ENCODE peak calls at places on chromosomes 3 and 15, in four cellular contexts. E is HepG2, F is K562, D is GM12878. K is an unnamed sample.
A peak's percentile ranks its signal among the peaks of the same experiment; 100 is the strongest.

GRCh38 chr3:53941945-53942344 is 50.3 kb upstream of the SELENOK start:
- DNase-seq in E (no peak), F (no peak), D (no peak), K (no peak)

GRCh38 chr3:117624424-117624823 is 914.8 kb downstream of the TUSC7 start:
- DNase-seq in E (no peak), F (no peak), D (no peak), K (no peak)

GRCh38 chr3:60917136-60917535 is 334.1 kb downstream of the FHIT start:
- DNase-seq in E (no peak), F (no peak), D (no peak), K (no peak)

GRCh38 chr3:31185004-31185357 is 290.5 kb upstream of the GADL1 start:
- DNase-seq in E (no peak), F (no peak), D (no peak), K (no peak)

GRCh38 chr3:46504780-46505179 is 7.0 kb downstream of the RTP3 start:
- DNase-seq in E (no peak), F (no peak), D (peak; percentile 28), K (no peak)

GRCh38 chr3:161413127-161413854 is 42.0 kb upstream of the SPTSSB start:
- DNase-seq in E (no peak), F (no peak), D (no peak), K (no peak)

GRCh38 chr15:54298396-54298795 is 320.2 kb downstream of the UNC13C start:
- DNase-seq in E (no peak), F (no peak), D (peak; percentile 32), K (no peak)

GRCh38 chr3:37855363-37855970 is 6.2 kb upstream of the CTDSPL start:
- DNase-seq in E (peak; percentile 53), F (peak; percentile 80), D (peak; percentile 5), K (peak; percentile 96)

GRCh38 chr15:41823502-41823901 is 4.4 kb upstream of the JMJD7 start:
- DNase-seq in E (no peak), F (no peak), D (no peak), K (no peak)

GRCh38 chr3:10526366-10526765 is 21.0 kb upstream of the ATP2B2 start:
- DNase-seq in E (no peak), F (no peak), D (no peak), K (no peak)

GRCh38 chr3:36919439-36920160 is 25.3 kb downstream of the TRANK1 start:
- DNase-seq in E (peak; percentile 87), F (no peak), D (no peak), K (no peak)

GRCh38 chr15:69213786-69214185 is 53.4 kb downstream of the GLCE start:
- DNase-seq in E (no peak), F (no peak), D (no peak), K (no peak)

GRCh38 chr15:69206079-69206478 is 45.6 kb downstream of the GLCE start:
- DNase-seq in E (no peak), F (no peak), D (no peak), K (no peak)

GRCh38 chr15:69215636-69216035 is 55.2 kb downstream of the GLCE start:
- DNase-seq in E (no peak), F (no peak), D (no peak), K (no peak)

GRCh38 chr15:69210574-69210973 is 50.1 kb downstream of the GLCE start:
- DNase-seq in E (no peak), F (no peak), D (no peak), K (no peak)

DNA sequence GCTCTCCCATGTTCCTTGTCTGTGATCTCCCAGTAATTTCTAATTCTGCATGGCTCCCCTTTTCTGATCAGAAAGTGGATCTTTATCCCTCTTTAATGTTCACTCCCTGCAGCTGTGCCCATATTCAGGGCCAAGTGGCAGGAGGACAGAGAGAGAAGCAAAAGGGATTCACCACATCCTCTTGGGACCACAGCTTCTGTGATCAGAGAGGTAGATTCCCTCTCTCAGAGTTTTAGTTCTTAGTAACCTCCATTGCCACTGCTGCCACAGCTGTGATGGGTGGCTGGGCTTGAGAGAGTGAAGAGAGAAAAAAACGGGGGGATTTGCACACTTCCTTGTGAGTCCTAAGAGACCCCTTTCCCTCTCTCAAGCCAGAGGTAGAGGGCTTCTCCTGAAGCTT is 49.2 kb downstream of the GLCE start:
- DNase-seq in E (no peak), F (no peak), D (no peak), K (no peak)
- TF ChIP-seq KDM1A in E (no peak), F (no peak), D (no peak), K (no peak)

GRCh38 chr3:28672411-28672810 is 323.8 kb upstream of the AZI2 start:
- DNase-seq in E (no peak), F (no peak), D (no peak), K (no peak)
- TF ChIP-seq ATF2 in E (no peak), F (no peak), D (no peak), K (no peak)

GRCh38 chr15:48718646-48719045 is 73.1 kb upstream of the FBN1 start:
- DNase-seq in E (no peak), F (peak; percentile 35), D (no peak), K (no peak)
- TF ChIP-seq KDM1A in E (no peak), F (no peak), D (no peak), K (no peak)

GRCh38 chr15:80695911-80696651 is 971 bp downstream of the ABHD17C start:
- DNase-seq in E (peak; percentile 20), F (no peak), D (no peak), K (no peak)
- TF ChIP-seq ATF2 in E (no peak), F (no peak), D (no peak), K (no peak)

GRCh38 chr3:122947086-122947611 is 80.4 kb downstream of the SEMA5B start:
- DNase-seq in E (no peak), F (no peak), D (no peak), K (no peak)

GRCh38 chr3:122946185-122946584 is 81.4 kb downstream of the SEMA5B start:
- DNase-seq in E (no peak), F (no peak), D (no peak), K (no peak)

GRCh38 chr3:122945230-122945629 is 82.3 kb downstream of the SEMA5B start:
- DNase-seq in E (no peak), F (no peak), D (no peak), K (no peak)

GRCh38 chr3:122947621-122948202 is 79.9 kb downstream of the SEMA5B start:
- DNase-seq in E (no peak), F (no peak), D (no peak), K (no peak)

GRCh38 chr3:122948398-122948797 is 79.2 kb downstream of the SEMA5B start:
- DNase-seq in E (peak; percentile 13), F (no peak), D (no peak), K (no peak)
- TF ChIP-seq KDM1A in E (no peak), F (no peak), D (no peak), K (no peak)

DNA sequence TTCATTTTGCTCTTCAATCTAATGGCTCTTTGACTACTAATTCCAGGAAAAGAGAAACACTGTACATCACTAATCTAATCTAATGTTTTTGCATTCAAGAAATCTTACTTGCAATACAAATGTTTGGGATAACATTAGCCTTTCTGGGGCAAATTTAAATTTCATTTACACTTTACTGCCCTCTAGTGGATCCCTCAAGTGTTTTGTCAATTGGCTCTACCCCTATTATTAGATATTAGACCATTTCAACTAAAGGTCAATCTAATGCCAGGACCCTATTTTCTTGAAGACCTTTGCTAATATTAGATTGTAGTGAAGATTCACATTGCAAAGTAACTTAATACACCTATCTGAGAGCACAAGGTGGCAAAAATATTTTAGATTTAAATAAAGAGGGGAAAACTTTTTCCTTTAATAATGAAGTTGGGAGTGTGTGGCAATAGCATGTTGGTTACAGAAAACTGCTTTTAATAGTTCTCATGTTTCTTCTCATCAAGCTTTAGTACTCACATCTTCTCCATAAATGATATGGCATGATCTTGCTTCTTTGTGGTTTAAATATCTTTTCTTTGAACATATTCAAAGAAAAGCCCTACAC is 5.0 kb downstream of the C2CD4A start:
- DNase-seq in E (peak; percentile 29), F (peak; percentile 34), D (no peak), K (no peak)
- TF ChIP-seq ATF2 in E (no peak), F (no peak), D (no peak), K (no peak)